ENCODE peak calls at places on chromosomes 4 and X, in five cellular contexts. L is WERI-Rb-1, N is D721Med, M is epithelial cell of esophagus, O is neural crest cell. K is an unnamed sample.

GRCh38 chr4:30616943-30617646 is 103.1 kb upstream of the PCDH7 start:
- DNase-seq in L (no peak), N (no peak), M (peak; percentile 82), O (no peak), K (no peak)

GRCh38 chr4:136505020-136505419 is 1027.3 kb downstream of the PCDH18 start:
- DNase-seq in L (no peak), N (no peak), M (peak; percentile 77), O (no peak), K (no peak)

GRCh38 chr4:111641813-111642579 is 503.3 kb upstream of the FAM241A start:
- DNase-seq in L (peak; percentile 83), N (peak; percentile 20), M (peak; percentile 92), O (peak; percentile 67), K (peak; percentile 63)

GRCh38 chrX:39174761-39175417 is 373.6 kb downstream of the MID1IP1 start:
- DNase-seq in L (no peak), N (no peak), M (no peak), O (no peak), K (no peak)

GRCh38 chrX:23228950-23229448 is 105.7 kb upstream of the PTCHD1 start:
- DNase-seq in L (no peak), N (no peak), M (peak; percentile 0), O (no peak), K (no peak)

GRCh38 chr4:42627887-42628646 is 28.8 kb downstream of the ATP8A1 start:
- DNase-seq in L (no peak), N (no peak), M (no peak), O (no peak), K (no peak)

GRCh38 chr4:48234575-48234974 is 35.1 kb downstream of the TEC start:
- DNase-seq in L (no peak), N (no peak), M (no peak), O (no peak), K (no peak)

GRCh38 chr4:37847311-37847710 is 20.8 kb downstream of the PGM2 start:
- DNase-seq in L (no peak), N (no peak), M (no peak), O (no peak), K (no peak)

GRCh38 chrX:118551426-118551825 is 55.8 kb downstream of the DOCK11 start:
- DNase-seq in L (no peak), N (no peak), M (peak; percentile 19), O (no peak), K (no peak)

GRCh38 chr4:38664704-38665401 is 854 bp downstream of the KLF3 start:
- DNase-seq in L (peak; percentile 81), N (no peak), M (peak; percentile 47), O (peak; percentile 27), K (peak; percentile 72)

GRCh38 chrX:153400146-153401132 is 711 bp downstream of the PNMA6E start:
- DNase-seq in L (peak; percentile 82), N (peak; percentile 56), M (no peak), O (peak; percentile 53), K (peak; percentile 62)

GRCh38 chr4:69054578-69055200 is 41.6 kb upstream of the UGT2B7 start:
- DNase-seq in L (no peak), N (no peak), M (peak; percentile 92), O (no peak), K (no peak)

GRCh38 chr4:38062088-38062893 is 102.1 kb downstream of the PTTG2 start:
- DNase-seq in L (peak; percentile 73), N (peak; percentile 31), M (peak; percentile 74), O (peak; percentile 82), K (peak; percentile 80)

GRCh38 chr4:102438873-102439614 is 62.1 kb upstream of the NFKB1 start:
- DNase-seq in L (no peak), N (no peak), M (peak; percentile 94), O (no peak), K (no peak)

GRCh38 chr4:10963958-10964705 is 279.6 kb upstream of the CLNK start:
- DNase-seq in L (no peak), N (no peak), M (no peak), O (no peak), K (no peak)

GRCh38 chrX:56794831-56795230 is 65.8 kb downstream of the NBDY start:
- DNase-seq in L (no peak), N (no peak), M (no peak), O (no peak), K (no peak)

GRCh38 chrX:84339507-84340364 is 151.7 kb upstream of the RPS6KA6 start:
- DNase-seq in L (no peak), N (no peak), M (peak; percentile 36), O (no peak), K (no peak)

GRCh38 chr4:111434581-111434980 is 710.7 kb upstream of the FAM241A start:
- DNase-seq in L (no peak), N (no peak), M (peak; percentile 34), O (no peak), K (no peak)

GRCh38 chr4:6910340-6910959 is 824 bp downstream of the TBC1D14 start:
- DNase-seq in L (no peak), N (no peak), M (no peak), O (no peak), K (peak; percentile 35)
- TF ChIP-seq CTCF in L (peak; percentile 24), N (no peak), M (peak; percentile 44), O (peak; percentile 48), K (peak; percentile 16)

DNA sequence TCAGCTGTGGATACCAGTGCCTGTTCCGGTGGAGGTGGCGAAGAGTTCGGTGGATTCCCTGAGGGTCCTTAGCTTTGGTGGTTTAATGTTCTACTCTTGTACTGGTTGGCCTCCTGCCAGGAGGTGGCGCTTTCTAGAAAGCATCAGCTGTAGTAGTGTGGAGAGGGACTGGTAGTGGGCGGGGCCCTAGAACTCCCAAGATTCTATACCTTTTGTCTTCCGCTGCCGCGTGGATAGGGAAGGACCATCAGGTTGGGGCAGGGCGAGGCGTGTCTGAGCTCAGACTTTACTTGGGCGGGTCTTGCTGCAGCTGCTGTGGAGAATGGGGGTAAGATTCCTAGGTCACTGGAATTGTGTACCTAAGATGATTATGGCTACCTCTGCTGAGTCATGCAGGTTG is 390.3 kb downstream of the FAM47A start:
- DNase-seq in L (peak; percentile 25), N (no peak), M (no peak), O (no peak), K (no peak)
- TF ChIP-seq CTCF in L (peak; percentile 3), N (no peak), M (no peak), O (no peak), K (no peak)

GRCh38 chrX:106392346-106392745 is 219.4 kb upstream of the RADX start:
- DNase-seq in L (no peak), N (no peak), M (no peak), O (no peak), K (no peak)

GRCh38 chrX:106401965-106402559 is 209.7 kb upstream of the RADX start:
- DNase-seq in L (no peak), N (no peak), M (no peak), O (no peak), K (no peak)

DNA sequence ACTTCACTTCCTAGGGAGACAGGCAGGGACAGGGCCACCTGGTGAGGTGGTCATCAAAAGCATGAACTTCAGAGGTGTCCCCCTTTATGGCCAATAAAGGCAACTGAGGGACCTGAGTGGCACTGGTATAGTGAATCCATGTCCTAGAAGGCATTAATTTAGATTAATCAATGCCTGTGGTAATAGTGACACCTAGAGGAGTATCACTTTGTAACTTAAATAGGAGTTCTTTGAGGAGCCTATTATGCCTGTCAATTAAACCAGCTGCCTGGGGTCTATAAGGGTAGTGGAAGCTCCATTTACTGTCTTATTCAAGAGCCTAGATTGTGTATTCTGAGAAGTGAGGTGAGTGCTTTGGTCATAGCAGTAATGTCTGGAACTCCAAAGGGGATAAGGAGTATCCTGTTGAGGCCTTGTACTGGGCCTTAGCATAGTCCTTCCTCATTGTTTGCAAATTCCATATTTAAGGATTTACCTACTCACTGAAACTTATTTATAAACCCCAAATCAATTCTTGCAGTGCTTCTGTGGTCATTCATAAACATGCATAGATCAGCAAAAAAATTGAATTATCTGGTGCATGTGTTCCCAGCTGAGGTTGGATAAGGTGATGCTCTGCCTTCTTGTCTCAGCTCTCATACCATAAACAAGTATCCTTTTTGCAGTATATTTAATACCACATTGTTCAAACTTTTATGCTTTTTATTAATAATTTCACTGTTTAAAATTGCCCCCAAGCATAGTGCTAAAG is 213.8 kb upstream of the RADX start:
- DNase-seq in L (no peak), N (no peak), M (peak; percentile 48), O (no peak), K (no peak)
- TF ChIP-seq CTCF in L (no peak), N (no peak), M (peak; percentile 33), O (peak; percentile 36), K (peak; percentile 7)

GRCh38 chr4:82219346-82219745 is 154.4 kb downstream of the HNRNPD start:
- DNase-seq in L (no peak), N (no peak), M (no peak), O (no peak), K (no peak)

GRCh38 chr4:82213485-82214162 is 160.2 kb downstream of the HNRNPD start:
- DNase-seq in L (no peak), N (no peak), M (peak; percentile 35), O (no peak), K (no peak)

GRCh38 chr4:82216231-82216630 is 157.6 kb downstream of the HNRNPD start:
- DNase-seq in L (no peak), N (no peak), M (no peak), O (no peak), K (no peak)

GRCh38 chr4:82215800-82216199 is 158.0 kb downstream of the HNRNPD start:
- DNase-seq in L (no peak), N (no peak), M (no peak), O (no peak), K (no peak)

GRCh38 chr4:82217986-82218715 is 155.6 kb downstream of the HNRNPD start:
- DNase-seq in L (peak; percentile 22), N (no peak), M (peak; percentile 34), O (no peak), K (no peak)
- TF ChIP-seq CTCF in L (peak; percentile 64), N (peak; percentile 33), M (peak; percentile 72), O (peak; percentile 50), K (no peak)

GRCh38 chr4:185079271-185079905 is 61.1 kb downstream of the HELT start:
- DNase-seq in L (no peak), N (no peak), M (no peak), O (no peak), K (no peak)
- TF ChIP-seq CTCF in L (no peak), N (no peak), M (no peak), O (no peak), K (no peak)

GRCh38 chrX:37047776-37048175 is 39.6 kb downstream of the FAM47C start:
- DNase-seq in L (no peak), N (no peak), M (no peak), O (no peak), K (no peak)
- TF ChIP-seq CTCF in L (no peak), N (no peak), M (no peak), O (no peak), K (no peak)

GRCh38 chrX:104343408-104344129 is 88.8 kb upstream of the ESX1 start:
- DNase-seq in L (peak; percentile 43), N (no peak), M (peak; percentile 63), O (peak; percentile 66), K (peak; percentile 34)
- TF ChIP-seq CTCF in L (peak; percentile 66), N (peak; percentile 53), M (peak; percentile 64), O (peak; percentile 63), K (peak; percentile 43)

GRCh38 chr4:25533237-25533636 is 122.4 kb upstream of the SLC34A2 start:
- DNase-seq in L (no peak), N (no peak), M (no peak), O (no peak), K (no peak)

GRCh38 chr4:25528391-25528790 is 127.3 kb upstream of the SLC34A2 start:
- DNase-seq in L (no peak), N (no peak), M (no peak), O (no peak), K (no peak)

GRCh38 chr4:25532579-25532978 is 123.1 kb upstream of the SLC34A2 start:
- DNase-seq in L (no peak), N (no peak), M (peak; percentile 57), O (no peak), K (no peak)

GRCh38 chr4:25535278-25535677 is 120.4 kb upstream of the SLC34A2 start:
- DNase-seq in L (no peak), N (no peak), M (no peak), O (no peak), K (peak; percentile 12)

GRCh38 chr4:25531272-25531671 is 124.4 kb upstream of the SLC34A2 start:
- DNase-seq in L (no peak), N (no peak), M (no peak), O (no peak), K (no peak)
- TF ChIP-seq CTCF in L (peak; percentile 36), N (peak; percentile 20), M (peak; percentile 40), O (peak; percentile 46), K (no peak)

K was measured in nephron progenitor cell.